ENCODE peak calls at places on chromosomes 12 and 14, in eight cellular contexts. G is T-helper 2 cell; P is cardiac fibroblast; V is activated CD4-positive, alpha-beta T cell treated with anti-CD3 and anti-CD28 coated beads for 1 hour; M is COLO829; A is stimulated activated CD4-positive, alpha-beta T cell treated with anti-CD3 and anti-CD28 coated beads, Interleukin-1b, Interleukin-23, amount 100 ng/mL, for 48 hours; O is SW480; Z is C1 segment of cervical spinal cord. I is an unnamed sample.
A peak's percentile ranks its signal among the peaks of the same experiment; 100 is the strongest.

GRCh38 chr12:76943004-76943403 is 64.2 kb upstream of the CSRP2 start:
- DNase-seq in G (no peak), P (no peak), V (no peak), M (no peak), A (no peak), O (no peak), Z (no peak), I (no peak)

GRCh38 chr12:15620726-15621125 is 168.5 kb downstream of the EPS8 start:
- DNase-seq in G (no peak), P (peak; percentile 57), V (no peak), M (no peak), A (no peak), O (no peak), Z (no peak), I (no peak)

GRCh38 chr12:54167500-54167896 is 21.3 kb downstream of the SMUG1 start:
- DNase-seq in G (no peak), P (no peak), V (no peak), M (no peak), A (no peak), O (no peak), Z (no peak), I (no peak)

GRCh38 chr12:3491938-3492867 is 1.2 kb downstream of the PRMT8 start:
- DNase-seq in G (peak; percentile 52), P (peak; percentile 55), V (peak; percentile 11), M (peak; percentile 51), A (peak; percentile 36), O (peak; percentile 48), Z (no peak), I (peak; percentile 85)

GRCh38 chr12:64252708-64253107 is 30.6 kb upstream of the KICS2 start:
- DNase-seq in G (no peak), P (peak; percentile 94), V (no peak), M (no peak), A (no peak), O (no peak), Z (no peak), I (no peak)

GRCh38 chr12:51873251-51873994 is 14.5 kb upstream of the ANKRD33 start:
- DNase-seq in G (no peak), P (no peak), V (no peak), M (no peak), A (no peak), O (no peak), Z (no peak), I (no peak)

GRCh38 chr12:52821826-52822660 is 8.1 kb upstream of the KRT4 start:
- DNase-seq in G (no peak), P (no peak), V (no peak), M (no peak), A (no peak), O (peak; percentile 52), Z (no peak), I (no peak)

GRCh38 chr12:65615091-65615490 is 209.2 kb upstream of the HMGA2 start:
- DNase-seq in G (no peak), P (peak; percentile 94), V (no peak), M (no peak), A (no peak), O (no peak), Z (no peak), I (no peak)

GRCh38 chr14:95623195-95623594 is 63.0 kb upstream of the TCL1B start:
- DNase-seq in G (no peak), P (no peak), V (no peak), M (no peak), A (no peak), O (no peak), Z (no peak), I (no peak)

GRCh38 chr12:127964717-127965116 is 302.3 kb upstream of the TMEM132C start:
- DNase-seq in G (no peak), P (no peak), V (no peak), M (no peak), A (no peak), O (no peak), Z (no peak), I (no peak)

GRCh38 chr14:67819563-67820411 is at the start of gene RAD51B:
- DNase-seq in G (peak; percentile 89), P (peak; percentile 88), V (peak; percentile 80), M (peak; percentile 94), A (peak; percentile 87), O (peak; percentile 80), Z (peak; percentile 66), I (peak; percentile 93)

GRCh38 chr14:59677771-59678211 is 101.2 kb upstream of the CCDC175 start:
- DNase-seq in G (no peak), P (peak; percentile 50), V (no peak), M (no peak), A (no peak), O (no peak), Z (no peak), I (no peak)

GRCh38 chr12:67919406-67919805 is 69.8 kb upstream of the IFNG-AS1 start:
- DNase-seq in G (no peak), P (peak; percentile 76), V (no peak), M (no peak), A (no peak), O (peak; percentile 39), Z (no peak), I (no peak)

GRCh38 chr14:70289138-70289537 is 70.3 kb downstream of the COX16 start:
- DNase-seq in G (peak; percentile 58), P (no peak), V (no peak), M (peak; percentile 11), A (peak; percentile 74), O (no peak), Z (no peak), I (no peak)

GRCh38 chr14:39265032-39265431 is 31.3 kb downstream of the MIA2 start:
- DNase-seq in G (no peak), P (peak; percentile 53), V (no peak), M (no peak), A (no peak), O (peak; percentile 55), Z (no peak), I (peak; percentile 13)

GRCh38 chr12:94276725-94277124 is 128.3 kb downstream of the PLXNC1 start:
- DNase-seq in G (no peak), P (no peak), V (no peak), M (no peak), A (no peak), O (no peak), Z (no peak), I (no peak)

GRCh38 chr12:115897718-115898117 is 379.8 kb downstream of the MED13L start:
- DNase-seq in G (no peak), P (no peak), V (no peak), M (peak; percentile 17), A (no peak), O (no peak), Z (no peak), I (no peak)

GRCh38 chr12:6372403-6373003 is 2.9 kb downstream of the SCNN1A start:
- DNase-seq in G (no peak), P (peak; percentile 82), V (no peak), M (peak; percentile 71), A (no peak), O (peak; percentile 99), Z (no peak), I (peak; percentile 84)

GRCh38 chr14:90060312-90060964 is 1.4 kb upstream of the KCNK13 start:
- DNase-seq in G (peak; percentile 74), P (peak; percentile 64), V (no peak), M (peak; percentile 51), A (peak; percentile 53), O (peak; percentile 82), Z (peak; percentile 32), I (peak; percentile 89)

GRCh38 chr12:6548556-6549378 is 7.1 kb downstream of the IFFO1 start:
- DNase-seq in G (no peak), P (peak; percentile 90), V (no peak), M (no peak), A (no peak), O (no peak), Z (no peak), I (no peak)

GRCh38 chr14:103372552-103373304 is 12.5 kb upstream of the MARK3 start:
- DNase-seq in G (no peak), P (peak; percentile 97), V (no peak), M (peak; percentile 86), A (peak; percentile 61), O (peak; percentile 79), Z (no peak), I (no peak)

GRCh38 chr14:83975435-83976222 is 1554.3 kb upstream of the FLRT2 start:
- DNase-seq in G (no peak), P (no peak), V (no peak), M (no peak), A (no peak), O (no peak), Z (no peak), I (no peak)

GRCh38 chr12:57833672-57834071 is 12.9 kb downstream of the CTDSP2 start:
- DNase-seq in G (no peak), P (no peak), V (no peak), M (no peak), A (no peak), O (no peak), Z (no peak), I (no peak)

GRCh38 chr14:87250992-87251391 is 742.0 kb downstream of the GALC start:
- DNase-seq in G (no peak), P (no peak), V (no peak), M (no peak), A (no peak), O (no peak), Z (no peak), I (no peak)

GRCh38 chr12:112199136-112199535 is 73.8 kb downstream of the TRAFD1 start:
- DNase-seq in G (no peak), P (no peak), V (no peak), M (no peak), A (no peak), O (no peak), Z (no peak), I (no peak)

GRCh38 chr12:113196996-113197395 is 11.5 kb downstream of the RITA1 start:
- DNase-seq in G (peak; percentile 80), P (peak; percentile 88), V (peak; percentile 38), M (peak; percentile 88), A (peak; percentile 55), O (peak; percentile 76), Z (peak; percentile 45), I (peak; percentile 78)